ENCODE peak calls at places on chromosome 4, in ten cellular contexts. One of them, this sample, is unnamed.

GRCh38 chr4:26412381-26413372 is 77.6 kb downstream of the CCKAR start:
- DNase-seq in NCI-H1930: no peak
- DNase-seq in NCI-H748 treated with DMSO at 0.1 percent for 48 hours: no peak
- DNase-seq in psoas muscle: no peak
- DNase-seq in amniotic stem cell: no peak
- DNase-seq in SK-N-SH: no peak
- DNase-seq in fibroblast of villous mesenchyme: no peak
- DNase-seq in activated CD4-positive, alpha-beta T cell treated with anti-CD3 and anti-CD28 coated beads, Interleukin-2, amount 10 ng/mL, durations not matched to agents 7 days and 5 days: no peak
- DNase-seq in HTR-8/SVneo: no peak
- DNase-seq in RPMI7951: peak; percentile 33
- DNase-seq in this sample: no peak

GRCh38 chr4:82423245-82424054 is 6.8 kb downstream of the HNRNPDL start:
- DNase-seq in NCI-H1930: no peak
- DNase-seq in NCI-H748 treated with DMSO at 0.1 percent for 48 hours: no peak
- DNase-seq in psoas muscle: no peak
- DNase-seq in amniotic stem cell: no peak
- DNase-seq in SK-N-SH: no peak
- DNase-seq in fibroblast of villous mesenchyme: no peak
- DNase-seq in activated CD4-positive, alpha-beta T cell treated with anti-CD3 and anti-CD28 coated beads, Interleukin-2, amount 10 ng/mL, durations not matched to agents 7 days and 5 days: no peak
- DNase-seq in HTR-8/SVneo: no peak
- DNase-seq in RPMI7951: peak; percentile 35
- DNase-seq in this sample: no peak

GRCh38 chr4:38654273-38654672 is 9.7 kb upstream of the KLF3 start:
- DNase-seq in NCI-H1930: no peak
- DNase-seq in NCI-H748 treated with DMSO at 0.1 percent for 48 hours: no peak
- DNase-seq in psoas muscle: no peak
- DNase-seq in amniotic stem cell: no peak
- DNase-seq in SK-N-SH: no peak
- DNase-seq in fibroblast of villous mesenchyme: no peak
- DNase-seq in activated CD4-positive, alpha-beta T cell treated with anti-CD3 and anti-CD28 coated beads, Interleukin-2, amount 10 ng/mL, durations not matched to agents 7 days and 5 days: peak; percentile 42
- DNase-seq in HTR-8/SVneo: no peak
- DNase-seq in RPMI7951: no peak
- DNase-seq in this sample: no peak

GRCh38 chr4:119093042-119093827 is 42.4 kb upstream of the MYOZ2 start:
- DNase-seq in NCI-H1930: no peak
- DNase-seq in NCI-H748 treated with DMSO at 0.1 percent for 48 hours: no peak
- DNase-seq in psoas muscle: no peak
- DNase-seq in amniotic stem cell: no peak
- DNase-seq in SK-N-SH: no peak
- DNase-seq in fibroblast of villous mesenchyme: peak; percentile 37
- DNase-seq in activated CD4-positive, alpha-beta T cell treated with anti-CD3 and anti-CD28 coated beads, Interleukin-2, amount 10 ng/mL, durations not matched to agents 7 days and 5 days: no peak
- DNase-seq in HTR-8/SVneo: no peak
- DNase-seq in RPMI7951: no peak
- DNase-seq in this sample: no peak

GRCh38 chr4:148261861-148262260 is 180.4 kb downstream of the NR3C2 start:
- DNase-seq in NCI-H1930: no peak
- DNase-seq in NCI-H748 treated with DMSO at 0.1 percent for 48 hours: no peak
- DNase-seq in psoas muscle: no peak
- DNase-seq in amniotic stem cell: no peak
- DNase-seq in SK-N-SH: no peak
- DNase-seq in fibroblast of villous mesenchyme: peak; percentile 78
- DNase-seq in activated CD4-positive, alpha-beta T cell treated with anti-CD3 and anti-CD28 coated beads, Interleukin-2, amount 10 ng/mL, durations not matched to agents 7 days and 5 days: no peak
- DNase-seq in HTR-8/SVneo: peak; percentile 11
- DNase-seq in RPMI7951: no peak
- DNase-seq in this sample: no peak

GRCh38 chr4:111208970-111209369 is 586.1 kb upstream of the PITX2 start:
- DNase-seq in NCI-H1930: no peak
- DNase-seq in NCI-H748 treated with DMSO at 0.1 percent for 48 hours: no peak
- DNase-seq in psoas muscle: no peak
- DNase-seq in amniotic stem cell: no peak
- DNase-seq in SK-N-SH: no peak
- DNase-seq in fibroblast of villous mesenchyme: no peak
- DNase-seq in activated CD4-positive, alpha-beta T cell treated with anti-CD3 and anti-CD28 coated beads, Interleukin-2, amount 10 ng/mL, durations not matched to agents 7 days and 5 days: no peak
- DNase-seq in HTR-8/SVneo: no peak
- DNase-seq in RPMI7951: no peak
- DNase-seq in this sample: no peak

GRCh38 chr4:56077676-56078075 is 128.9 kb downstream of the CEP135 start:
- DNase-seq in NCI-H1930: no peak
- DNase-seq in NCI-H748 treated with DMSO at 0.1 percent for 48 hours: no peak
- DNase-seq in psoas muscle: no peak
- DNase-seq in amniotic stem cell: no peak
- DNase-seq in SK-N-SH: peak; percentile 31
- DNase-seq in fibroblast of villous mesenchyme: no peak
- DNase-seq in activated CD4-positive, alpha-beta T cell treated with anti-CD3 and anti-CD28 coated beads, Interleukin-2, amount 10 ng/mL, durations not matched to agents 7 days and 5 days: no peak
- DNase-seq in HTR-8/SVneo: no peak
- DNase-seq in RPMI7951: no peak
- DNase-seq in this sample: no peak

GRCh38 chr4:107718351-107718965 is 1.6 kb downstream of the PAPSS1 start:
- DNase-seq in NCI-H1930: no peak
- DNase-seq in NCI-H748 treated with DMSO at 0.1 percent for 48 hours: no peak
- DNase-seq in psoas muscle: no peak
- DNase-seq in amniotic stem cell: no peak
- DNase-seq in SK-N-SH: no peak
- DNase-seq in fibroblast of villous mesenchyme: peak; percentile 84
- DNase-seq in activated CD4-positive, alpha-beta T cell treated with anti-CD3 and anti-CD28 coated beads, Interleukin-2, amount 10 ng/mL, durations not matched to agents 7 days and 5 days: no peak
- DNase-seq in HTR-8/SVneo: no peak
- DNase-seq in RPMI7951: peak; percentile 65
- DNase-seq in this sample: no peak

GRCh38 chr4:61462451-61463326 is 262.6 kb downstream of the ADGRL3 start:
- DNase-seq in NCI-H1930: no peak
- DNase-seq in NCI-H748 treated with DMSO at 0.1 percent for 48 hours: no peak
- DNase-seq in psoas muscle: no peak
- DNase-seq in amniotic stem cell: no peak
- DNase-seq in SK-N-SH: no peak
- DNase-seq in fibroblast of villous mesenchyme: peak; percentile 58
- DNase-seq in activated CD4-positive, alpha-beta T cell treated with anti-CD3 and anti-CD28 coated beads, Interleukin-2, amount 10 ng/mL, durations not matched to agents 7 days and 5 days: no peak
- DNase-seq in HTR-8/SVneo: peak; percentile 34
- DNase-seq in RPMI7951: no peak
- DNase-seq in this sample: no peak

GRCh38 chr4:76156635-76157034 is 8.4 kb upstream of the NUP54 start:
- DNase-seq in NCI-H1930: no peak
- DNase-seq in NCI-H748 treated with DMSO at 0.1 percent for 48 hours: no peak
- DNase-seq in psoas muscle: no peak
- DNase-seq in amniotic stem cell: no peak
- DNase-seq in SK-N-SH: no peak
- DNase-seq in fibroblast of villous mesenchyme: peak; percentile 13
- DNase-seq in activated CD4-positive, alpha-beta T cell treated with anti-CD3 and anti-CD28 coated beads, Interleukin-2, amount 10 ng/mL, durations not matched to agents 7 days and 5 days: no peak
- DNase-seq in HTR-8/SVneo: no peak
- DNase-seq in RPMI7951: no peak
- DNase-seq in this sample: peak; percentile 6

GRCh38 chr4:24643774-24644520 is 59.6 kb upstream of the DHX15 start:
- DNase-seq in NCI-H1930: no peak
- DNase-seq in NCI-H748 treated with DMSO at 0.1 percent for 48 hours: no peak
- DNase-seq in psoas muscle: no peak
- DNase-seq in amniotic stem cell: no peak
- DNase-seq in SK-N-SH: no peak
- DNase-seq in fibroblast of villous mesenchyme: peak; percentile 36
- DNase-seq in activated CD4-positive, alpha-beta T cell treated with anti-CD3 and anti-CD28 coated beads, Interleukin-2, amount 10 ng/mL, durations not matched to agents 7 days and 5 days: no peak
- DNase-seq in HTR-8/SVneo: no peak
- DNase-seq in RPMI7951: no peak
- DNase-seq in this sample: no peak

GRCh38 chr4:154205471-154205870 is 286.1 kb downstream of the DCHS2 start:
- DNase-seq in NCI-H1930: no peak
- DNase-seq in NCI-H748 treated with DMSO at 0.1 percent for 48 hours: no peak
- DNase-seq in psoas muscle: no peak
- DNase-seq in amniotic stem cell: no peak
- DNase-seq in SK-N-SH: no peak
- DNase-seq in fibroblast of villous mesenchyme: peak; percentile 63
- DNase-seq in activated CD4-positive, alpha-beta T cell treated with anti-CD3 and anti-CD28 coated beads, Interleukin-2, amount 10 ng/mL, durations not matched to agents 7 days and 5 days: no peak
- DNase-seq in HTR-8/SVneo: no peak
- DNase-seq in RPMI7951: peak; percentile 17
- DNase-seq in this sample: no peak

GRCh38 chr4:139635966-139636365 is 29.7 kb upstream of the MGST2 start:
- DNase-seq in NCI-H1930: no peak
- DNase-seq in NCI-H748 treated with DMSO at 0.1 percent for 48 hours: no peak
- DNase-seq in psoas muscle: no peak
- DNase-seq in amniotic stem cell: no peak
- DNase-seq in SK-N-SH: no peak
- DNase-seq in fibroblast of villous mesenchyme: no peak
- DNase-seq in activated CD4-positive, alpha-beta T cell treated with anti-CD3 and anti-CD28 coated beads, Interleukin-2, amount 10 ng/mL, durations not matched to agents 7 days and 5 days: no peak
- DNase-seq in HTR-8/SVneo: no peak
- DNase-seq in RPMI7951: no peak
- DNase-seq in this sample: no peak

GRCh38 chr4:95049838-95050237 is 292.1 kb downstream of the BMPR1B start:
- DNase-seq in NCI-H1930: no peak
- DNase-seq in NCI-H748 treated with DMSO at 0.1 percent for 48 hours: no peak
- DNase-seq in psoas muscle: no peak
- DNase-seq in amniotic stem cell: no peak
- DNase-seq in SK-N-SH: no peak
- DNase-seq in fibroblast of villous mesenchyme: no peak
- DNase-seq in activated CD4-positive, alpha-beta T cell treated with anti-CD3 and anti-CD28 coated beads, Interleukin-2, amount 10 ng/mL, durations not matched to agents 7 days and 5 days: no peak
- DNase-seq in HTR-8/SVneo: no peak
- DNase-seq in RPMI7951: no peak
- DNase-seq in this sample: no peak

GRCh38 chr4:5780831-5781480 is 70.0 kb downstream of the EVC start:
- DNase-seq in NCI-H1930: no peak
- DNase-seq in NCI-H748 treated with DMSO at 0.1 percent for 48 hours: no peak
- DNase-seq in psoas muscle: no peak
- DNase-seq in amniotic stem cell: peak; percentile 56
- DNase-seq in SK-N-SH: no peak
- DNase-seq in fibroblast of villous mesenchyme: peak; percentile 70
- DNase-seq in activated CD4-positive, alpha-beta T cell treated with anti-CD3 and anti-CD28 coated beads, Interleukin-2, amount 10 ng/mL, durations not matched to agents 7 days and 5 days: no peak
- DNase-seq in HTR-8/SVneo: no peak
- DNase-seq in RPMI7951: peak; percentile 40
- DNase-seq in this sample: no peak

GRCh38 chr4:43113196-43113595 is 220.7 kb downstream of the GRXCR1 start:
- DNase-seq in NCI-H1930: no peak
- DNase-seq in NCI-H748 treated with DMSO at 0.1 percent for 48 hours: no peak
- DNase-seq in psoas muscle: no peak
- DNase-seq in amniotic stem cell: no peak
- DNase-seq in SK-N-SH: no peak
- DNase-seq in fibroblast of villous mesenchyme: no peak
- DNase-seq in activated CD4-positive, alpha-beta T cell treated with anti-CD3 and anti-CD28 coated beads, Interleukin-2, amount 10 ng/mL, durations not matched to agents 7 days and 5 days: no peak
- DNase-seq in HTR-8/SVneo: no peak
- DNase-seq in RPMI7951: no peak
- DNase-seq in this sample: no peak

GRCh38 chr4:123463869-123464268 is 67.3 kb downstream of the SPRY1 start:
- DNase-seq in NCI-H1930: no peak
- DNase-seq in NCI-H748 treated with DMSO at 0.1 percent for 48 hours: no peak
- DNase-seq in psoas muscle: no peak
- DNase-seq in amniotic stem cell: no peak
- DNase-seq in SK-N-SH: no peak
- DNase-seq in fibroblast of villous mesenchyme: no peak
- DNase-seq in activated CD4-positive, alpha-beta T cell treated with anti-CD3 and anti-CD28 coated beads, Interleukin-2, amount 10 ng/mL, durations not matched to agents 7 days and 5 days: no peak
- DNase-seq in HTR-8/SVneo: no peak
- DNase-seq in RPMI7951: no peak
- DNase-seq in this sample: no peak

GRCh38 chr4:87657525-87657924 is 7.4 kb downstream of the DMP1 start:
- DNase-seq in NCI-H1930: no peak
- DNase-seq in NCI-H748 treated with DMSO at 0.1 percent for 48 hours: no peak
- DNase-seq in psoas muscle: no peak
- DNase-seq in amniotic stem cell: no peak
- DNase-seq in SK-N-SH: no peak
- DNase-seq in fibroblast of villous mesenchyme: peak; percentile 42
- DNase-seq in activated CD4-positive, alpha-beta T cell treated with anti-CD3 and anti-CD28 coated beads, Interleukin-2, amount 10 ng/mL, durations not matched to agents 7 days and 5 days: no peak
- DNase-seq in HTR-8/SVneo: peak; percentile 27
- DNase-seq in RPMI7951: peak; percentile 79
- DNase-seq in this sample: no peak

GRCh38 chr4:24266951-24267577 is 317.3 kb downstream of the DHX15 start:
- DNase-seq in NCI-H1930: no peak
- DNase-seq in NCI-H748 treated with DMSO at 0.1 percent for 48 hours: no peak
- DNase-seq in psoas muscle: no peak
- DNase-seq in amniotic stem cell: no peak
- DNase-seq in SK-N-SH: no peak
- DNase-seq in fibroblast of villous mesenchyme: no peak
- DNase-seq in activated CD4-positive, alpha-beta T cell treated with anti-CD3 and anti-CD28 coated beads, Interleukin-2, amount 10 ng/mL, durations not matched to agents 7 days and 5 days: no peak
- DNase-seq in HTR-8/SVneo: no peak
- DNase-seq in RPMI7951: peak; percentile 8
- DNase-seq in this sample: no peak

GRCh38 chr4:99679204-99679603 is 21.6 kb upstream of the C4orf54 start:
- DNase-seq in NCI-H1930: no peak
- DNase-seq in NCI-H748 treated with DMSO at 0.1 percent for 48 hours: no peak
- DNase-seq in psoas muscle: peak; percentile 32
- DNase-seq in amniotic stem cell: no peak
- DNase-seq in SK-N-SH: no peak
- DNase-seq in fibroblast of villous mesenchyme: no peak
- DNase-seq in activated CD4-positive, alpha-beta T cell treated with anti-CD3 and anti-CD28 coated beads, Interleukin-2, amount 10 ng/mL, durations not matched to agents 7 days and 5 days: no peak
- DNase-seq in HTR-8/SVneo: no peak
- DNase-seq in RPMI7951: peak; percentile 41
- DNase-seq in this sample: peak; percentile 11

GRCh38 chr4:130479020-130479419 is 1383.1 kb downstream of the C4orf33 start:
- DNase-seq in NCI-H1930: no peak
- DNase-seq in NCI-H748 treated with DMSO at 0.1 percent for 48 hours: no peak
- DNase-seq in psoas muscle: no peak
- DNase-seq in amniotic stem cell: no peak
- DNase-seq in SK-N-SH: no peak
- DNase-seq in fibroblast of villous mesenchyme: peak; percentile 2
- DNase-seq in activated CD4-positive, alpha-beta T cell treated with anti-CD3 and anti-CD28 coated beads, Interleukin-2, amount 10 ng/mL, durations not matched to agents 7 days and 5 days: no peak
- DNase-seq in HTR-8/SVneo: no peak
- DNase-seq in RPMI7951: no peak
- DNase-seq in this sample: no peak

GRCh38 chr4:139866270-139866962 is 200.8 kb downstream of the MGST2 start:
- DNase-seq in NCI-H1930: peak; percentile 23
- DNase-seq in NCI-H748 treated with DMSO at 0.1 percent for 48 hours: peak; percentile 81
- DNase-seq in psoas muscle: no peak
- DNase-seq in amniotic stem cell: no peak
- DNase-seq in SK-N-SH: peak; percentile 65
- DNase-seq in fibroblast of villous mesenchyme: no peak
- DNase-seq in activated CD4-positive, alpha-beta T cell treated with anti-CD3 and anti-CD28 coated beads, Interleukin-2, amount 10 ng/mL, durations not matched to agents 7 days and 5 days: no peak
- DNase-seq in HTR-8/SVneo: no peak
- DNase-seq in RPMI7951: no peak
- DNase-seq in this sample: peak; percentile 44

GRCh38 chr4:80311130-80311529 is 24.4 kb upstream of the CFAP299 start:
- DNase-seq in NCI-H1930: no peak
- DNase-seq in NCI-H748 treated with DMSO at 0.1 percent for 48 hours: no peak
- DNase-seq in psoas muscle: no peak
- DNase-seq in amniotic stem cell: no peak
- DNase-seq in SK-N-SH: no peak
- DNase-seq in fibroblast of villous mesenchyme: no peak
- DNase-seq in activated CD4-positive, alpha-beta T cell treated with anti-CD3 and anti-CD28 coated beads, Interleukin-2, amount 10 ng/mL, durations not matched to agents 7 days and 5 days: no peak
- DNase-seq in HTR-8/SVneo: no peak
- DNase-seq in RPMI7951: no peak
- DNase-seq in this sample: no peak

GRCh38 chr4:74543247-74543670 is 98.3 kb downstream of the AREG start:
- DNase-seq in NCI-H1930: no peak
- DNase-seq in NCI-H748 treated with DMSO at 0.1 percent for 48 hours: no peak
- DNase-seq in psoas muscle: no peak
- DNase-seq in amniotic stem cell: no peak
- DNase-seq in SK-N-SH: no peak
- DNase-seq in fibroblast of villous mesenchyme: no peak
- DNase-seq in activated CD4-positive, alpha-beta T cell treated with anti-CD3 and anti-CD28 coated beads, Interleukin-2, amount 10 ng/mL, durations not matched to agents 7 days and 5 days: peak; percentile 22
- DNase-seq in HTR-8/SVneo: no peak
- DNase-seq in RPMI7951: no peak
- DNase-seq in this sample: no peak

GRCh38 chr4:163865010-163865409 is 370.5 kb downstream of the TMA16 start:
- DNase-seq in NCI-H1930: no peak
- DNase-seq in NCI-H748 treated with DMSO at 0.1 percent for 48 hours: no peak
- DNase-seq in psoas muscle: no peak
- DNase-seq in amniotic stem cell: no peak
- DNase-seq in SK-N-SH: no peak
- DNase-seq in fibroblast of villous mesenchyme: no peak
- DNase-seq in activated CD4-positive, alpha-beta T cell treated with anti-CD3 and anti-CD28 coated beads, Interleukin-2, amount 10 ng/mL, durations not matched to agents 7 days and 5 days: no peak
- DNase-seq in HTR-8/SVneo: no peak
- DNase-seq in RPMI7951: no peak
- DNase-seq in this sample: no peak

GRCh38 chr4:168731006-168731636 is 234.3 kb downstream of the PALLD start:
- DNase-seq in NCI-H1930: no peak
- DNase-seq in NCI-H748 treated with DMSO at 0.1 percent for 48 hours: no peak
- DNase-seq in psoas muscle: no peak
- DNase-seq in amniotic stem cell: no peak
- DNase-seq in SK-N-SH: no peak
- DNase-seq in fibroblast of villous mesenchyme: peak; percentile 85
- DNase-seq in activated CD4-positive, alpha-beta T cell treated with anti-CD3 and anti-CD28 coated beads, Interleukin-2, amount 10 ng/mL, durations not matched to agents 7 days and 5 days: no peak
- DNase-seq in HTR-8/SVneo: no peak
- DNase-seq in RPMI7951: peak; percentile 47
- DNase-seq in this sample: no peak

GRCh38 chr4:117700111-117700892 is 334.0 kb upstream of the NDST3 start:
- DNase-seq in NCI-H1930: no peak
- DNase-seq in NCI-H748 treated with DMSO at 0.1 percent for 48 hours: no peak
- DNase-seq in psoas muscle: no peak
- DNase-seq in amniotic stem cell: no peak
- DNase-seq in SK-N-SH: no peak
- DNase-seq in fibroblast of villous mesenchyme: no peak
- DNase-seq in activated CD4-positive, alpha-beta T cell treated with anti-CD3 and anti-CD28 coated beads, Interleukin-2, amount 10 ng/mL, durations not matched to agents 7 days and 5 days: no peak
- DNase-seq in HTR-8/SVneo: no peak
- DNase-seq in RPMI7951: no peak
- DNase-seq in this sample: no peak

GRCh38 chr4:86818845-86819244 is 30.3 kb downstream of the SLC10A6 start:
- DNase-seq in NCI-H1930: no peak
- DNase-seq in NCI-H748 treated with DMSO at 0.1 percent for 48 hours: no peak
- DNase-seq in psoas muscle: no peak
- DNase-seq in amniotic stem cell: no peak
- DNase-seq in SK-N-SH: no peak
- DNase-seq in fibroblast of villous mesenchyme: no peak
- DNase-seq in activated CD4-positive, alpha-beta T cell treated with anti-CD3 and anti-CD28 coated beads, Interleukin-2, amount 10 ng/mL, durations not matched to agents 7 days and 5 days: no peak
- DNase-seq in HTR-8/SVneo: no peak
- DNase-seq in RPMI7951: no peak
- DNase-seq in this sample: no peak